ENCODE peak calls at places on chromosomes 16 and 17, in eight cellular contexts. D is esophagus squamous epithelium, V is uterus, F is A549, M is sigmoid colon, I is heart left ventricle, W is tibial nerve, P is ovary. S is an unnamed sample.

GRCh38 chr17:20035501-20035900 is 26.3 kb downstream of the SPECC1 start:
- DNase-seq in D (no peak), V (no peak), M (no peak), P (no peak), I (no peak), W (no peak), F (no peak), S (no peak)

GRCh38 chr17:4950075-4950756 is 703 bp upstream of the ENO3 start:
- DNase-seq in I (peak; percentile 91), D (no peak), W (no peak), M (peak; percentile 83), F (peak; percentile 36), P (peak; percentile 59), V (peak; percentile 65), S (no peak)

GRCh38 chr16:19115148-19116021 is 1.6 kb downstream of the ITPRIPL2 start:
- DNase-seq in V (no peak), P (no peak), M (no peak), F (no peak), D (no peak), W (no peak), I (peak; percentile 69), S (no peak)

GRCh38 chr17:27746881-27747280 is 53.4 kb downstream of the NOS2 start:
- DNase-seq in F (no peak), I (no peak), P (no peak), D (no peak), M (no peak), V (no peak), W (no peak), S (no peak)

GRCh38 chr17:61335105-61335844 is 64.4 kb upstream of the TBX2 start:
- DNase-seq in D (no peak), I (no peak), W (no peak), F (no peak), V (no peak), P (peak; percentile 38), M (no peak), S (no peak)

GRCh38 chr17:17344507-17345293 is 41.5 kb downstream of the NT5M start:
- DNase-seq in V (no peak), M (no peak), W (no peak), P (no peak), D (no peak), I (peak; percentile 48), F (no peak), S (peak; percentile 60)

GRCh38 chr16:23724438-23725131 is 11.6 kb upstream of the ERN2 start:
- DNase-seq in I (no peak), W (no peak), V (no peak), M (no peak), D (no peak), P (no peak), F (no peak), S (no peak)

GRCh38 chr16:81251871-81252270 is 13.4 kb downstream of the BCO1 start:
- DNase-seq in W (no peak), F (no peak), V (no peak), P (peak; percentile 57), D (no peak), M (no peak), I (no peak), S (no peak)

GRCh38 chr16:77890075-77890474 is 101.7 kb downstream of the VAT1L start:
- DNase-seq in D (no peak), W (no peak), M (no peak), V (no peak), P (no peak), I (no peak), F (no peak), S (no peak)

GRCh38 chr17:50060951-50061712 is 5.2 kb downstream of the ITGA3 start:
- DNase-seq in I (peak; percentile 87), P (peak; percentile 95), F (no peak), W (no peak), V (peak; percentile 91), D (no peak), M (peak; percentile 97), S (peak; percentile 90)

GRCh38 chr17:10748475-10749110 is 18.8 kb upstream of the TMEM220 start:
- DNase-seq in P (no peak), M (no peak), W (no peak), D (no peak), F (no peak), I (no peak), V (no peak), S (no peak)

GRCh38 chr16:60674241-60674640 is 1362.0 kb downstream of the CDH8 start:
- DNase-seq in P (no peak), M (no peak), W (no peak), I (no peak), D (no peak), V (no peak), F (no peak), S (no peak)

GRCh38 chr17:68108313-68109000 is 72.9 kb downstream of the KPNA2 start:
- DNase-seq in F (no peak), P (no peak), M (no peak), V (no peak), W (no peak), I (no peak), D (no peak), S (no peak)

GRCh38 chr17:75685508-75685907 is 18.4 kb downstream of the SAP30BP start:
- DNase-seq in I (no peak), V (no peak), W (no peak), P (no peak), M (peak; percentile 34), D (no peak), F (no peak), S (no peak)

GRCh38 chr17:39143552-39144093 is 7.8 kb downstream of the PLXDC1 start:
- DNase-seq in F (no peak), D (no peak), V (peak; percentile 80), W (peak; percentile 70), M (peak; percentile 87), I (peak; percentile 77), P (no peak), S (peak; percentile 22)

GRCh38 chr16:66660422-66661209 is 35.9 kb downstream of the CMTM4 start:
- DNase-seq in P (peak; percentile 59), I (peak; percentile 76), M (peak; percentile 87), F (peak; percentile 72), V (peak; percentile 69), D (no peak), W (peak; percentile 49), S (peak; percentile 74)

GRCh38 chr16:48597563-48598392 is 12.2 kb downstream of the N4BP1 start:
- DNase-seq in M (no peak), D (no peak), V (no peak), I (no peak), P (no peak), W (no peak), F (no peak), S (no peak)

GRCh38 chr16:85310868-85311585 is 198.8 kb upstream of the CIBAR2 start:
- DNase-seq in I (no peak), V (no peak), P (no peak), D (no peak), W (no peak), M (no peak), F (no peak), S (no peak)

GRCh38 chr16:84677849-84678248 is 22.0 kb upstream of the USP10 start:
- DNase-seq in P (no peak), F (no peak), D (no peak), I (no peak), V (no peak), M (peak; percentile 53), W (no peak), S (no peak)

GRCh38 chr17:60464343-60464742 is 42.1 kb downstream of the CHCT1 start:
- DNase-seq in P (no peak), F (no peak), D (no peak), I (no peak), M (no peak), W (no peak), V (no peak), S (no peak)

GRCh38 chr16:46947900-46948547 is 25.4 kb downstream of the DNAJA2 start:
- DNase-seq in F (peak; percentile 38), V (no peak), M (no peak), P (no peak), D (no peak), W (peak; percentile 18), I (no peak), S (no peak)

GRCh38 chr17:32558328-32558955 is 71.6 kb downstream of the CDK5R1 start:
- DNase-seq in M (no peak), P (no peak), F (no peak), I (no peak), D (no peak), V (no peak), W (no peak), S (no peak)

DNA sequence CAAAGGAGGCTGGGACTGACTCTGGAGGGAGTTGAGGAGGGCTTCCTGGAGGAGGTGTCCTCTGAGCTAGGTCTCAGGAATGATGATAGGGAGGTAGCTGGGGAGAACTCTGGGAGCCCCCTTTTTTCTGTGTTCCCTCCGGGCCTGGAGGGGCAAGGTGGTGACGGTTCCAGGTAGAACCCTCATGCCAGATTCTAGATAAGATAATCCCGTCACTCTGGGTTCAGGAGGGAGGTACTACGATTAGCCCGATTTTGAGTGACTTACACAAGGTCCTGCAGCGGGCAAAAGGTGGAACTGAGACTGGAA is 18.7 kb upstream of the ADGRG3 start:
- DNase-seq in I (no peak), W (no peak), D (no peak), F (no peak), P (no peak), V (no peak), M (no peak), S (no peak)
- TF ChIP-seq POLR2A in I (no peak), W (no peak), D (no peak), F (no peak), P (no peak), V (no peak), M (no peak), S (no peak)

DNA sequence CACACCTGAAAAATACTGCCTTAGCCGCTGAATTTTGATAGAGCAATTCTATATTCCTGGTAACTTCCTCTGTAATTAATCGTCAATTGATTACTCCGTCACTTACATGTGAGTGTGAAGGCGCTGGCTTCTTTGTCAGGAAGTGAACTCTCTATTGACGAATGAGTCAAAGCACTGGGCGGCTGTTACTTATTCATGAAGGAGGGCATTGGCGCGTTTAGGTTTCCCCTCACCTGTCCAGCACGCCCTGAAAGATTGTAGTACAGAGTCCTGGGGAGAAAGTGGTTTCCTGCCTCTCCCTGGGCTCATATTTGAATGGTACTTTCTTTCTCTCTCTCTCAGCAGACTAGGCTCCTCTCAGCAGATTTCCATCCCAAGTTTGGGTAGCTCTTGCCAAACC is 21.0 kb downstream of the SOCS3 start:
- DNase-seq in I (no peak), W (no peak), P (no peak), M (no peak), V (no peak), D (no peak), F (no peak), S (no peak)
- TF ChIP-seq POLR2A in I (no peak), W (no peak), P (no peak), M (no peak), V (no peak), D (no peak), F (no peak), S (no peak)

DNA sequence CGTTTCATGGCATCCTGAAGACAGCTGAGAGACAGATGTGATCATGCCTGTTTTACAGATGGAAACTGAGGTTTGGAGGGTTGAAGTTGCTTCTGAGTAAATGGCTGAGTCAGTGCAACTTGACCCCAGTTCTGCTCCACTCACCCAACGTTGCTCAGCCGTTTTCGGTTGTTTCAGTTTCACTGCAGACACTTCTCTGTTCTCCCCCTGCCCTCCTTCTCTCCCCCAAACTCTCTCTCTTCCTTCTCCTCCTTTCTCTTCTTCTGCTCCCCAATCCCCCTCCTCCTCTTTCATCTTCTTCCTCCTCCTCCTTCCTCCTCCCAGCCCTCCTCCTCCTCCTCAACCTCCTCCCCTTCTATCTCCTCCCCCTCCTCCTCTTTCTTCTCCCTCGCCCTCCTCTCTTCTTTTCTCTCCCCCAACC is 9.4 kb upstream of the CEP20 start:
- DNase-seq in I (no peak), F (no peak), D (no peak), V (no peak), P (no peak), W (no peak), M (no peak), S (no peak)
- TF ChIP-seq POLR2A in I (no peak), F (no peak), D (no peak), V (no peak), P (no peak), W (no peak), M (no peak), S (no peak)

GRCh38 chr16:2761886-2762583 is 9.6 kb downstream of the SRRM2 start:
- DNase-seq in W (no peak), P (no peak), F (no peak), D (no peak), V (no peak), I (peak; percentile 40), M (no peak), S (no peak)
- TF ChIP-seq POLR2A in W (no peak), P (no peak), F (no peak), D (no peak), V (no peak), I (no peak), M (no peak), S (no peak)

S was measured in gastrocnemius medialis.